ENCODE peak calls at places on chromosome 17, in six cellular contexts. V, U, K, N, A and M are unnamed samples.

GRCh38 chr17:9124554-9124935 is 103.2 kb downstream of the NTN1 start:
- DNase-seq in K (no peak), A (no peak), U (no peak), N (no peak), V (no peak), M (no peak)

GRCh38 chr17:71432378-71433315 is 688.2 kb upstream of the SOX9 start:
- DNase-seq in N (no peak), U (no peak), V (no peak), K (no peak), A (no peak), M (no peak)

GRCh38 chr17:80691784-80692183 is 147.1 kb downstream of the RPTOR start:
- DNase-seq in V (no peak), A (no peak), K (no peak), U (no peak), N (no peak), M (no peak)

GRCh38 chr17:50346313-50347086 is 574 bp downstream of the XYLT2 start:
- DNase-seq in N (no peak), U (peak), K (peak), V (peak), A (no peak), M (no peak)

GRCh38 chr17:78804777-78805176 is 22.7 kb upstream of the CYTH1 start:
- DNase-seq in V (no peak), K (no peak), A (no peak), U (no peak), N (no peak), M (no peak)

GRCh38 chr17:75325348-75325747 is 36.1 kb upstream of the SLC25A19 start:
- DNase-seq in V (no peak), U (no peak), A (no peak), K (peak), N (no peak), M (no peak)

GRCh38 chr17:28744104-28744801 is 442 bp downstream of the TRAF4 start:
- DNase-seq in K (peak), V (peak), N (no peak), U (peak), A (peak), M (peak)

GRCh38 chr17:57068222-57068658 is 16.8 kb upstream of the AKAP1 start:
- DNase-seq in A (no peak), U (no peak), V (no peak), N (no peak), K (peak), M (no peak)

DNA sequence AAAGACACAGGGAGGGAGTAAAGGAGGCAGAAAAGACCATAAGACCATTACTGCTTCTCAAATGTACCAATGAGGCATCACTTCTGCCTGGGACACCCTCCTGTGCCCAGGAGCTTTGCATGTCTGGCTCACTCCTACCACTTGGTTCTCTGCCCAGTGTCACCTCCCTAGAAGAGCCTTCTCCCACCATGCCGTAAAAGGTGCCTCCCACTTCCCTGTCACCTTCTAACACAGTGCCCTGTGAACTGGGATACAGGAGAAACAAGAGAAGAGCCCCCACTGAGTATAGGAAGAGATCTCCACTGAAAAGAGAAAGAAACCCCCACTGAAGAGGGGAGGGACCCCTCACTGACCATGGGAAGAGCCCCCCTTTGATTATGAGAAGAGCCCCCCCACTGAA is 484.7 kb downstream of the SOX9 start:
- DNase-seq in V (no peak), U (no peak), N (no peak), K (no peak), A (no peak), M (no peak)
- TF ChIP-seq CTCF in V (no peak), U (no peak), N (no peak), K (no peak), A (no peak), M (no peak)

GRCh38 chr17:67891481-67892119 is 66.3 kb downstream of the BPTF start:
- DNase-seq in U (no peak), A (no peak), V (no peak), N (peak), K (no peak), M (no peak)
- TF ChIP-seq CTCF in U (no peak), A (no peak), V (no peak), N (peak), K (peak), M (peak)

GRCh38 chr17:32496348-32497078 is 9.7 kb downstream of the CDK5R1 start:
- DNase-seq in K (no peak), V (no peak), N (peak), U (no peak), A (no peak), M (no peak)

GRCh38 chr17:32494621-32495346 is 8.0 kb downstream of the CDK5R1 start:
- DNase-seq in U (no peak), V (no peak), K (no peak), A (no peak), N (no peak), M (no peak)

GRCh38 chr17:32498362-32498761 is 11.6 kb downstream of the CDK5R1 start:
- DNase-seq in A (no peak), U (no peak), N (no peak), K (peak), V (no peak), M (no peak)

GRCh38 chr17:32495347-32496253 is 8.8 kb downstream of the CDK5R1 start:
- DNase-seq in N (no peak), U (no peak), V (no peak), A (no peak), K (no peak), M (no peak)

GRCh38 chr17:32497431-32498205 is 10.8 kb downstream of the CDK5R1 start:
- DNase-seq in K (peak), A (no peak), V (no peak), U (no peak), N (no peak), M (no peak)
- TF ChIP-seq CTCF in K (peak), A (no peak), V (peak), U (no peak), N (peak), M (peak)

GRCh38 chr17:39244016-39244599 is 18.4 kb upstream of the STAC2 start:
- DNase-seq in A (peak), N (no peak), U (no peak), V (no peak), K (peak), M (no peak)
- TF ChIP-seq CTCF in A (no peak), N (no peak), U (no peak), V (no peak), K (no peak), M (no peak)